ENCODE peak calls at places on chromosomes 4 and X, in ten cellular contexts. A is mesenchymal stem cell, Y is GM12865, Q is fibroblast of lung, I is foreskin fibroblast, L is Panc1, F is left cardiac atrium, J is K562, D is posterior vena cava, S is NAMALWA. U is an unnamed sample.
A peak's percentile ranks its signal among the peaks of the same experiment; 100 is the strongest.

GRCh38 chr4:14719053-14719452 is 283.2 kb upstream of the CPEB2 start:
- DNase-seq in I (peak; percentile 36), A (peak; percentile 9), Y (no peak), J (no peak), F (peak; percentile 23), L (no peak), Q (peak; percentile 75), D (no peak), S (no peak), U (peak; percentile 87)

GRCh38 chrX:69195197-69195596 is 29.9 kb upstream of the PJA1 start:
- DNase-seq in A (peak; percentile 22), F (no peak), Q (no peak), D (no peak), S (no peak), I (no peak), Y (no peak), J (no peak), L (no peak), U (no peak)

GRCh38 chr4:76388160-76388908 is 32.6 kb downstream of the CCDC158 start:
- DNase-seq in L (no peak), J (no peak), D (no peak), Y (no peak), A (no peak), S (no peak), F (no peak), Q (peak; percentile 24), I (no peak), U (peak; percentile 98)

GRCh38 chr4:146245246-146245645 is 30.9 kb downstream of the REELD1 start:
- DNase-seq in L (no peak), A (no peak), F (peak; percentile 46), Q (peak; percentile 23), Y (no peak), S (no peak), I (peak; percentile 27), D (peak; percentile 83), J (no peak), U (no peak)

GRCh38 chr4:140286503-140286902 is 86.9 kb upstream of the SCOC start:
- DNase-seq in I (peak; percentile 86), D (no peak), L (no peak), Q (no peak), Y (no peak), F (no peak), S (no peak), A (no peak), J (no peak), U (no peak)

GRCh38 chr4:107018336-107018735 is 17.8 kb downstream of the DKK2 start:
- DNase-seq in J (no peak), I (peak; percentile 34), L (no peak), Q (no peak), D (no peak), A (no peak), F (no peak), S (no peak), Y (no peak), U (no peak)

GRCh38 chr4:169975131-169975836 is 50.9 kb downstream of the MFAP3L start:
- DNase-seq in F (no peak), Y (no peak), J (no peak), L (no peak), I (no peak), A (no peak), Q (peak; percentile 27), S (no peak), D (no peak), U (no peak)

GRCh38 chr4:25702848-25703247 is 47.2 kb downstream of the SLC34A2 start:
- DNase-seq in A (no peak), J (no peak), D (no peak), Y (no peak), L (no peak), S (peak; percentile 4), I (peak; percentile 13), F (no peak), Q (peak; percentile 80), U (no peak)

GRCh38 chr4:120466429-120466828 is 399.8 kb upstream of the MAD2L1 start:
- DNase-seq in J (no peak), A (no peak), L (no peak), S (no peak), I (peak; percentile 15), D (no peak), Y (no peak), Q (no peak), F (no peak), U (no peak)

GRCh38 chr4:3527914-3528876 is 4.0 kb downstream of the LRPAP1 start:
- DNase-seq in I (no peak), A (no peak), L (no peak), D (peak; percentile 74), F (no peak), J (no peak), S (no peak), Q (no peak), Y (no peak), U (no peak)

GRCh38 chrX:83469551-83469950 is 38.5 kb upstream of the POU3F4 start:
- DNase-seq in D (no peak), A (no peak), L (peak; percentile 15), Y (peak; percentile 38), J (peak; percentile 2), S (peak; percentile 68), Q (peak; percentile 16), F (no peak), I (no peak), U (peak; percentile 5)

GRCh38 chr4:36737691-36738090 is 456.3 kb downstream of the DTHD1 start:
- DNase-seq in Y (no peak), D (no peak), L (no peak), Q (no peak), J (no peak), A (no peak), S (no peak), F (no peak), I (no peak), U (no peak)

GRCh38 chr4:107490116-107490515 is 229.9 kb downstream of the PAPSS1 start:
- DNase-seq in A (no peak), L (no peak), Q (no peak), F (no peak), D (no peak), Y (no peak), I (no peak), J (no peak), S (no peak), U (no peak)

GRCh38 chrX:81120936-81121351 is 80.8 kb downstream of the HMGN5 start:
- DNase-seq in I (peak; percentile 73), Y (peak; percentile 68), F (peak; percentile 39), J (peak; percentile 15), L (no peak), S (peak; percentile 79), Q (peak; percentile 49), D (no peak), A (peak; percentile 75), U (peak; percentile 47)

GRCh38 chr4:4642201-4643025 is 100.6 kb upstream of the STX18 start:
- DNase-seq in A (no peak), D (no peak), Q (no peak), L (no peak), S (no peak), I (no peak), Y (no peak), F (no peak), J (no peak), U (no peak)

GRCh38 chrX:11059923-11060322 is 51.2 kb upstream of the HCCS start:
- DNase-seq in F (no peak), Q (peak; percentile 49), I (peak; percentile 11), D (no peak), S (no peak), A (peak; percentile 4), L (no peak), Y (no peak), J (no peak), U (peak; percentile 88)

GRCh38 chr4:125315571-125316390 is 1.0 kb downstream of the FAT4 start:
- DNase-seq in I (peak; percentile 84), A (peak; percentile 71), F (peak; percentile 67), Q (peak; percentile 62), S (no peak), Y (no peak), J (no peak), L (no peak), D (peak; percentile 84), U (peak; percentile 25)

GRCh38 chrX:40176256-40176978 is 78.7 kb upstream of the BCOR start:
- DNase-seq in L (no peak), S (peak; percentile 77), I (peak; percentile 64), J (peak; percentile 81), Q (peak; percentile 32), Y (peak; percentile 88), F (peak; percentile 71), D (peak; percentile 93), A (peak; percentile 52), U (no peak)

GRCh38 chr4:163810757-163811156 is 316.3 kb downstream of the TMA16 start:
- DNase-seq in J (no peak), S (no peak), D (no peak), A (no peak), Y (peak; percentile 90), Q (no peak), L (no peak), I (no peak), F (no peak), U (peak; percentile 35)

GRCh38 chrX:44344687-44345086 is 1.2 kb upstream of the EFHC2 start:
- DNase-seq in A (no peak), Y (peak; percentile 0), L (no peak), J (peak; percentile 41), Q (no peak), F (no peak), D (no peak), I (no peak), S (no peak), U (no peak)

GRCh38 chr4:28092610-28093009 is 1232.0 kb downstream of the STIM2 start:
- DNase-seq in Y (no peak), D (no peak), F (no peak), Q (no peak), A (no peak), L (no peak), S (no peak), J (no peak), I (no peak), U (peak; percentile 78)

GRCh38 chr4:183492791-183493221 is 12.1 kb upstream of the ING2 start:
- DNase-seq in F (no peak), A (peak; percentile 36), Q (peak; percentile 63), Y (no peak), L (no peak), I (peak; percentile 93), D (no peak), J (no peak), S (no peak), U (peak; percentile 93)

GRCh38 chr4:92100980-92101379 is 202.8 kb upstream of the GRID2 start:
- DNase-seq in F (no peak), Y (no peak), A (no peak), D (no peak), I (no peak), S (no peak), Q (no peak), J (no peak), L (no peak), U (peak; percentile 25)

GRCh38 chrX:10819973-10820372 is 199.6 kb upstream of the MID1 start:
- DNase-seq in S (no peak), Q (no peak), D (no peak), A (no peak), I (no peak), L (no peak), F (no peak), Y (no peak), J (peak; percentile 7), U (no peak)

U was measured in bronchial epithelial cell.